ENCODE peak calls at places on chromosome 9, in ten cellular contexts. Q, J, K, Z, Y, F, V, B, I and W are unnamed samples.

GRCh38 chr9:129576546-129577543 is 44.1 kb downstream of the C9orf50 start:
- DNase-seq in Q (no peak), J (no peak), K (no peak), Z (no peak), Y (peak), F (no peak), V (no peak), B (peak), I (no peak), W (no peak)

GRCh38 chr9:77585335-77585786 is 62.8 kb downstream of the GNA14 start:
- DNase-seq in Q (no peak), J (no peak), K (no peak), Z (no peak), Y (no peak), F (no peak), V (no peak), B (no peak), I (no peak), W (no peak)

GRCh38 chr9:18386091-18386490 is 87.9 kb upstream of the ADAMTSL1 start:
- DNase-seq in Q (no peak), J (no peak), K (no peak), Z (no peak), Y (no peak), F (no peak), V (no peak), B (no peak), I (no peak), W (no peak)

GRCh38 chr9:86945868-86946711 is 1.2 kb downstream of the GAS1 start:
- DNase-seq in Q (peak), J (peak), K (peak), Z (peak), Y (peak), F (peak), V (peak), B (peak), I (peak), W (no peak)

GRCh38 chr9:14530301-14530700 is 162.9 kb downstream of the ZDHHC21 start:
- DNase-seq in Q (no peak), J (no peak), K (no peak), Z (no peak), Y (no peak), F (no peak), V (no peak), B (no peak), I (no peak), W (no peak)

GRCh38 chr9:130302785-130303612 is 37.4 kb downstream of the HMCN2 start:
- DNase-seq in Q (no peak), J (no peak), K (no peak), Z (no peak), Y (no peak), F (peak), V (no peak), B (no peak), I (no peak), W (no peak)

GRCh38 chr9:134690301-134690751 is 48.7 kb downstream of the COL5A1 start:
- DNase-seq in Q (no peak), J (no peak), K (no peak), Z (no peak), Y (no peak), F (no peak), V (no peak), B (no peak), I (no peak), W (no peak)

GRCh38 chr9:69326261-69326660 is 1.2 kb downstream of the ENTREP1 start:
- DNase-seq in Q (no peak), J (no peak), K (peak), Z (no peak), Y (no peak), F (no peak), V (no peak), B (no peak), I (no peak), W (no peak)

GRCh38 chr9:121269030-121269887 is 1.3 kb downstream of the GSN start:
- DNase-seq in Q (peak), J (peak), K (peak), Z (no peak), Y (no peak), F (peak), V (no peak), B (peak), I (no peak), W (no peak)

GRCh38 chr9:99075246-99075912 is 29.5 kb upstream of the TGFBR1 start:
- DNase-seq in Q (no peak), J (no peak), K (no peak), Z (no peak), Y (no peak), F (no peak), V (no peak), B (peak), I (no peak), W (no peak)

GRCh38 chr9:121861501-121862180 is 210.2 kb downstream of the DAB2IP start:
- DNase-seq in Q (no peak), J (peak), K (no peak), Z (no peak), Y (peak), F (peak), V (no peak), B (peak), I (peak), W (no peak)

GRCh38 chr9:98117984-98118639 is 910 bp downstream of the TRIM14 start:
- DNase-seq in Q (peak), J (peak), K (peak), Z (no peak), Y (no peak), F (no peak), V (no peak), B (peak), I (peak), W (no peak)

GRCh38 chr9:122039213-122039612 is 53.9 kb downstream of the TTLL11 start:
- DNase-seq in Q (no peak), J (no peak), K (no peak), Z (no peak), Y (no peak), F (no peak), V (no peak), B (no peak), I (no peak), W (no peak)

GRCh38 chr9:110578896-110579752 is at the start of gene SVEP1:
- DNase-seq in Q (peak), J (no peak), K (no peak), Z (peak), Y (peak), F (peak), V (peak), B (peak), I (peak), W (no peak)

GRCh38 chr9:69502671-69503301 is 169.4 kb downstream of the APBA1 start:
- DNase-seq in Q (peak), J (no peak), K (no peak), Z (no peak), Y (no peak), F (no peak), V (no peak), B (peak), I (no peak), W (no peak)

GRCh38 chr9:84937086-84937670 is 267.6 kb downstream of the NTRK2 start:
- DNase-seq in Q (no peak), J (no peak), K (no peak), Z (no peak), Y (no peak), F (no peak), V (no peak), B (no peak), I (no peak), W (no peak)

GRCh38 chr9:121862371-121862970 is 211.0 kb downstream of the DAB2IP start:
- DNase-seq in Q (no peak), J (no peak), K (no peak), Z (no peak), Y (no peak), F (no peak), V (no peak), B (no peak), I (no peak), W (no peak)

GRCh38 chr9:89179535-89179919 is 909 bp upstream of the SHC3 start:
- DNase-seq in Q (no peak), J (no peak), K (no peak), Z (no peak), Y (no peak), F (no peak), V (no peak), B (peak), I (no peak), W (no peak)

GRCh38 chr9:135925496-135926133 is 18.3 kb upstream of the CAMSAP1 start:
- DNase-seq in Q (peak), J (no peak), K (no peak), Z (no peak), Y (no peak), F (peak), V (no peak), B (peak), I (peak), W (no peak)

GRCh38 chr9:74036549-74037231 is 460.4 kb upstream of the RORB start:
- DNase-seq in Q (no peak), J (no peak), K (no peak), Z (no peak), Y (no peak), F (no peak), V (no peak), B (peak), I (no peak), W (no peak)

GRCh38 chr9:134695144-134695543 is 53.5 kb downstream of the COL5A1 start:
- DNase-seq in Q (no peak), J (no peak), K (no peak), Z (no peak), Y (no peak), F (peak), V (no peak), B (no peak), I (no peak), W (no peak)

GRCh38 chr9:105357937-105358336 is 89.9 kb upstream of the FSD1L start:
- DNase-seq in Q (no peak), J (no peak), K (no peak), Z (no peak), Y (no peak), F (no peak), V (no peak), B (no peak), I (peak), W (no peak)

GRCh38 chr9:115653231-115653630 is 500.4 kb upstream of the PAPPA start:
- DNase-seq in Q (no peak), J (no peak), K (no peak), Z (no peak), Y (no peak), F (no peak), V (no peak), B (peak), I (no peak), W (no peak)

GRCh38 chr9:2709645-2710101 is 7.6 kb upstream of the KCNV2 start:
- DNase-seq in Q (no peak), J (no peak), K (no peak), Z (no peak), Y (no peak), F (no peak), V (no peak), B (no peak), I (no peak), W (no peak)

GRCh38 chr9:82116538-82116937 is 128.0 kb downstream of the SPATA31D1 start:
- DNase-seq in Q (no peak), J (no peak), K (no peak), Z (no peak), Y (no peak), F (no peak), V (no peak), B (peak), I (no peak), W (no peak)

GRCh38 chr9:117076571-117077300 is 338.1 kb downstream of the ASTN2 start:
- DNase-seq in Q (no peak), J (no peak), K (no peak), Z (no peak), Y (no peak), F (no peak), V (no peak), B (no peak), I (no peak), W (no peak)

GRCh38 chr9:94160594-94161501 is 76.6 kb downstream of the PTPDC1 start:
- DNase-seq in Q (no peak), J (no peak), K (no peak), Z (no peak), Y (no peak), F (no peak), V (no peak), B (no peak), I (no peak), W (no peak)
- TF ChIP-seq CTCF in Q (no peak), J (no peak), K (no peak), Z (no peak), Y (no peak), F (no peak), V (peak), B (peak), I (no peak), W (no peak)

GRCh38 chr9:37955781-37956422 is 52.0 kb upstream of the SLC25A51 start:
- DNase-seq in Q (no peak), J (no peak), K (no peak), Z (no peak), Y (no peak), F (no peak), V (no peak), B (no peak), I (no peak), W (no peak)

GRCh38 chr9:37957664-37957953 is 53.7 kb upstream of the SLC25A51 start:
- DNase-seq in Q (no peak), J (no peak), K (no peak), Z (no peak), Y (no peak), F (no peak), V (no peak), B (no peak), I (no peak), W (no peak)

GRCh38 chr9:37956423-37956820 is 52.5 kb upstream of the SLC25A51 start:
- DNase-seq in Q (no peak), J (no peak), K (no peak), Z (no peak), Y (no peak), F (no peak), V (no peak), B (no peak), I (no peak), W (no peak)

GRCh38 chr9:37958154-37958553 is 54.2 kb upstream of the SLC25A51 start:
- DNase-seq in Q (no peak), J (no peak), K (no peak), Z (no peak), Y (no peak), F (no peak), V (no peak), B (no peak), I (no peak), W (no peak)

DNA sequence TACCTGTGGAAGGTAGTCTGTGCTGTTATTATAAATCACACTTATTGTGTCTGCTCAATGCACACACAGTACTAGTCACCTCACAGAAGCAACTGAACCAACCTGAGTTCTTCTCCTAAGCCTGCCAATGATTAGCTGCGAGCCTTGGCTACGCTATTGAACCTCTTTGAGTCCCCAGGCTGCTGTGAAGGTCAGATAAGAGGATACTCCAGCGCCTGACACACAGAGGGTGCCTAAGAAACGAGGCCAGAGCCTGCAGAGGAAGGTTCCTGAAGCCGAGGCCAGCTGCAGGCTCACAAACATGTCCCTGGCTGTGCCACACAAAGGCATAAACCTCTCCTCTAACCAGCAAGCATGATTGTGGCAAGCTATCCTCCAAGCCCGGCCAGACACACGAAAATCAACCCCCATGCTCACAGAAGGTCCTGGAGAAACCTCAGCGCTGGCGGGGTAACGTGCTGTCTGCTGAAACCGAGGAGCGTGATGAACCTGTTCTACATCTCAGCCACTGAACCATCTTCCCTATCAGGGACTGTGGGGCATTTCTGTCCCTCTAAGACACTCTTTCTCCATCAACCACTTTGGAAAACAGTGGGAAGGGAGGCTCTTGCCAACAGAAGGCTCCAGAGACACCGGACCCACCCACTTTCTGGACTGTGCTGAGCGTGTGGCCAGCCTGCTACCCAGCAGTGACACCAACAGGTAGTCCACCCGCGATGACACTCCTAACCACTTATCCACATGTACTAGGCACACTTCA is 53.2 kb upstream of the SLC25A51 start:
- DNase-seq in Q (no peak), J (peak), K (no peak), Z (no peak), Y (peak), F (no peak), V (no peak), B (no peak), I (no peak), W (no peak)
- TF ChIP-seq CTCF in Q (no peak), J (no peak), K (no peak), Z (no peak), Y (no peak), F (no peak), V (no peak), B (no peak), I (no peak), W (no peak)

DNA sequence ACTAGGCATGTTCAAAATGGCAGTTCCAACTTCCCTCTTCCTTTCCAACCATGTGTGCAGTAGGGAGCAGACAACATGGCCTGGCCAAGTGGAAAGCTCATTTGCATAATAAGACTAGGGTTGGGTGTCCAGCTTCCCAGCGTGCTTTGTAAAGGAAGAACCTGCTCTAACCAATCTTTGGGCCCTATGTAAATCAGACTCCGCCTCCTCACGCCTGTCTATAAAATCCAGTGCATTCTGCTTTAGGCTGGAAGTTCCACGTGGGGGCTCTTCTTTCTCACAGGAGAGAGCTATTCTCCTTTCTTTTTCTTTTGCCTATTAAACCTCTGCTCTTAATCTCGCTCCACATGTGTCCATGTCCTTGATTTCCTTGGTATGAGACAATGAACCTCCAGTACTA is 83.4 kb downstream of the GCNT1 start:
- DNase-seq in Q (no peak), J (no peak), K (no peak), Z (no peak), Y (no peak), F (no peak), V (no peak), B (no peak), I (no peak), W (no peak)
- TF ChIP-seq CTCF in Q (no peak), J (no peak), K (no peak), Z (no peak), Y (no peak), F (no peak), V (no peak), B (no peak), I (no peak), W (no peak)

GRCh38 chr9:83233647-83234046 is 170.7 kb upstream of the RASEF start:
- DNase-seq in Q (no peak), J (no peak), K (no peak), Z (no peak), Y (no peak), F (no peak), V (no peak), B (no peak), I (no peak), W (no peak)

GRCh38 chr9:83236029-83236696 is 173.2 kb upstream of the RASEF start:
- DNase-seq in Q (no peak), J (no peak), K (no peak), Z (no peak), Y (no peak), F (no peak), V (no peak), B (no peak), I (no peak), W (no peak)

GRCh38 chr9:83234541-83234940 is 171.6 kb upstream of the RASEF start:
- DNase-seq in Q (no peak), J (no peak), K (no peak), Z (no peak), Y (peak), F (no peak), V (no peak), B (peak), I (no peak), W (no peak)

GRCh38 chr9:83238871-83239624 is 176.1 kb upstream of the RASEF start:
- DNase-seq in Q (no peak), J (no peak), K (no peak), Z (no peak), Y (peak), F (no peak), V (no peak), B (peak), I (no peak), W (no peak)

GRCh38 chr9:83235524-83235923 is 172.6 kb upstream of the RASEF start:
- DNase-seq in Q (no peak), J (no peak), K (no peak), Z (no peak), Y (no peak), F (no peak), V (no peak), B (no peak), I (no peak), W (no peak)
- TF ChIP-seq CTCF in Q (no peak), J (no peak), K (no peak), Z (no peak), Y (no peak), F (no peak), V (no peak), B (no peak), I (no peak), W (no peak)

DNA sequence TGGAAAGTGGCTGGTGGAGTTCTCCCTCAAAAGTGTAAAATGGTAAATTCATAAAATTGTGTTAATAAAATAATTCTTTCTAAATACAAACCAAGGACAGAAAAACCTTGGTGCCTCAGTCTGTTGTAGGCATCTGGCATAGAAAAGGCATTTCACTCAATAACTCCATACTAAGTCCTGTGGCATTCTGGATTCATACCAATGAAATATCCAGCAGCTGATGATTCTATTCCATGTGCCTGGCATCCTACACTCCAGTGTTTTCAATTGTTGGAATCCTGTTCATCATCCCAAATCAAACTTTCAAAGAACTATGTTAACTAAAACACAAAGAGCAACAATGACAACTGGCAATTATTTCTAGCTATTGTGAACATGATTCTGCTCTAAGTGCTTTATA is 21.6 kb upstream of the ALDH1A1 start:
- DNase-seq in Q (no peak), J (no peak), K (no peak), Z (no peak), Y (no peak), F (no peak), V (no peak), B (no peak), I (no peak), W (no peak)
- TF ChIP-seq CTCF in Q (no peak), J (no peak), K (no peak), Z (no peak), Y (no peak), F (no peak), V (no peak), B (no peak), I (no peak), W (no peak)

DNA sequence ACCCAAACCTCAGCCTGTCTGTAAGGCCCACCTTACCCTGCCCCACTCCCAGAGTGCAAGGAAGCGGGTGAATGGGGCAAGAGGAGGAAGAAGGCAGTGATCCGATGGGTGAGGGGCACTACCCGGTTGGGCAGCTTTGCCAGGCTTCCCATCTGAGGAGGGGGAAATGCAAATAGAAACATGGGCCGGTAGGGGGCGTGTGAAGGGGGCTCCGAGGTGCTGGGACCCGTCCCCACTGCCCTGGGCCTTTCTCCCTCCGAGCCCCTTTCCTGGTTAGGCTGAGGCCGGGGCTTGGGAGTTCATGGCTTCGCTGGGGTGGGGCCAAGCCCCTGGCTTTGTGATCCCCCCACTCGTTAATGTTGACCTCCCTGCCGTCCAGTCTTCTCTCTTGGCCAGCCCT is 23.6 kb upstream of the MYORG start:
- DNase-seq in Q (no peak), J (no peak), K (no peak), Z (no peak), Y (no peak), F (no peak), V (no peak), B (no peak), I (no peak), W (no peak)
- TF ChIP-seq CTCF in Q (no peak), J (no peak), K (no peak), Z (no peak), Y (no peak), F (no peak), V (no peak), B (no peak), I (no peak), W (no peak)